ENCODE peak calls at places on chromosome 17, in eight cellular contexts. Y is ovary; D is neural progenitor cell; F is endothelial cell of umbilical vein; T is CD8-positive, alpha-beta memory T cell; B is body of pancreas; I is psoas muscle; L is H9. K is an unnamed sample.

GRCh38 chr17:49616546-49617205 is 41.0 kb downstream of the NXPH3 start:
- DNase-seq in I (peak; percentile 82), L (no peak), Y (peak; percentile 73), F (no peak), B (peak; percentile 55), T (no peak), D (no peak), K (peak; percentile 75)

GRCh38 chr17:78539771-78540170 is 37.4 kb downstream of the DNAH17 start:
- DNase-seq in L (no peak), Y (no peak), B (no peak), T (no peak), D (no peak), I (no peak), F (no peak), K (no peak)

GRCh38 chr17:17126131-17127110 is 79.7 kb downstream of the PLD6 start:
- DNase-seq in B (no peak), Y (no peak), L (no peak), D (no peak), T (no peak), I (peak; percentile 53), F (no peak), K (no peak)

GRCh38 chr17:20291853-20292252 is 175.5 kb downstream of the LGALS9B start:
- DNase-seq in F (no peak), Y (no peak), L (no peak), T (no peak), B (no peak), D (no peak), I (no peak), K (no peak)

GRCh38 chr17:78484300-78485159 is 92.7 kb downstream of the DNAH17 start:
- DNase-seq in D (peak; percentile 69), L (peak; percentile 89), I (no peak), B (no peak), Y (no peak), T (peak; percentile 40), F (peak; percentile 25), K (no peak)

GRCh38 chr17:44084131-44084538 is 13.6 kb downstream of the G6PC3 start:
- DNase-seq in D (peak; percentile 64), Y (no peak), T (no peak), B (no peak), F (no peak), I (no peak), L (peak; percentile 78), K (no peak)

GRCh38 chr17:65395924-65396323 is 165.5 kb downstream of the AXIN2 start:
- DNase-seq in F (no peak), Y (no peak), B (no peak), D (no peak), L (no peak), I (no peak), T (no peak), K (no peak)

GRCh38 chr17:30352247-30352814 is 18.5 kb upstream of the TMIGD1 start:
- DNase-seq in I (no peak), T (no peak), B (no peak), Y (no peak), F (no peak), D (no peak), L (no peak), K (no peak)

GRCh38 chr17:34981538-34982241 is 1.4 kb downstream of the LIG3 start:
- DNase-seq in I (no peak), D (peak; percentile 38), B (no peak), L (no peak), Y (no peak), T (no peak), F (peak; percentile 73), K (no peak)

GRCh38 chr17:30323895-30324319 is 9.9 kb downstream of the TMIGD1 start:
- DNase-seq in F (peak; percentile 40), T (no peak), L (no peak), D (no peak), I (no peak), B (peak; percentile 48), Y (no peak), K (no peak)

GRCh38 chr17:39739020-39739884 is 1.5 kb downstream of the GRB7 start:
- DNase-seq in I (peak; percentile 48), Y (no peak), D (peak; percentile 73), B (peak; percentile 92), F (no peak), T (no peak), L (peak; percentile 90), K (no peak)

GRCh38 chr17:76727745-76728456 is 1.3 kb downstream of the METTL23 start:
- DNase-seq in B (no peak), T (no peak), D (no peak), Y (no peak), I (no peak), F (peak; percentile 25), L (no peak), K (no peak)

GRCh38 chr17:73311428-73311780 is 397 bp downstream of the CDC42EP4 start:
- DNase-seq in F (no peak), B (no peak), D (no peak), I (peak; percentile 73), L (no peak), T (peak; percentile 10), Y (no peak), K (peak; percentile 54)

GRCh38 chr17:78237403-78238012 is 6.1 kb downstream of the TMEM235 start:
- DNase-seq in T (no peak), I (no peak), Y (peak; percentile 84), D (no peak), F (no peak), B (no peak), L (no peak), K (no peak)

GRCh38 chr17:17170346-17170976 is 35.7 kb downstream of the PLD6 start:
- DNase-seq in F (no peak), T (no peak), D (no peak), B (no peak), I (no peak), L (no peak), Y (no peak), K (no peak)

GRCh38 chr17:42363231-42363630 is 25.0 kb downstream of the STAT3 start:
- DNase-seq in I (no peak), Y (no peak), B (no peak), F (no peak), L (no peak), T (no peak), D (no peak), K (no peak)

GRCh38 chr17:42359133-42359532 is 29.1 kb downstream of the STAT3 start:
- DNase-seq in Y (no peak), L (no peak), I (no peak), B (no peak), F (no peak), T (no peak), D (no peak), K (no peak)

GRCh38 chr17:42362245-42362961 is 25.8 kb downstream of the STAT3 start:
- DNase-seq in D (no peak), I (peak; percentile 74), Y (no peak), T (no peak), B (peak; percentile 20), L (no peak), F (no peak), K (peak; percentile 36)

GRCh38 chr17:42363767-42364585 is 24.3 kb downstream of the STAT3 start:
- DNase-seq in B (no peak), L (no peak), D (no peak), T (no peak), Y (no peak), F (peak; percentile 90), I (no peak), K (no peak)

DNA sequence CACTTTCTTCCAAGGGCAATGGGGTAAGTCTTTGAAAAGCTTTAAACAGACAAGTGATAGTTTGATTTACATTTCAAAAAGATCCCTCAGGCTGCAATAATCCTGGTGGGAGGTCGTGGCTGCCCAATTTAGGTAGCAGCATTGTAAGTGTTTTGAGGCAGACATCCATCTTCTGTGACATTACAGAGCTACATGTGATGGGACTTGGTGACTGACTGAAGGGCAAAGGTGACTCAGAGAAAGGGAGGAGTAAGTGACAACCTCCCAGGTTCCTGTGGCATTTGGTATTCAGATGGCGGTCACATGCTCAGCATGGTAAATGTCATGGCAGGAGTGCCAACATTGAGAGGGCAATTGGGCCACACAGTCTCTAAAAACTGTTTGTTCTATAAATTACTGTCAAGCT is 26.5 kb downstream of the STAT3 start:
- DNase-seq in L (no peak), D (no peak), I (no peak), Y (no peak), B (no peak), F (no peak), T (peak; percentile 6), K (no peak)
- H3K4me1 ChIP-seq in L (peaks cover 10% of the 10 kb centered on the region), D (peaks cover 14% of the 10 kb centered on the region), I (peaks cover 66% of the 10 kb centered on the region), Y (peaks cover 15% of the 10 kb centered on the region), B (peaks cover 38% of the 10 kb centered on the region), F (no peaks in the 10 kb centered on the region), T (peaks cover 33% of the 10 kb centered on the region), K (peaks cover 98% of the 10 kb centered on the region)

GRCh38 chr17:41905172-41905571 is 13.6 kb downstream of the ACLY start:
- DNase-seq in L (no peak), F (no peak), I (no peak), Y (no peak), B (no peak), T (no peak), D (no peak), K (no peak)
- H3K27ac ChIP-seq in L (no peak overlapping the region), F (no peak overlapping the region), I (no peak overlapping the region), Y (no peak overlapping the region), B (no peak overlapping the region), T (no peak overlapping the region), D (no peak overlapping the region), K (no peak overlapping the region)

GRCh38 chr17:55728361-55728760 is 5.7 kb upstream of the TMEM100 start:
- DNase-seq in T (no peak), B (no peak), Y (no peak), F (no peak), I (no peak), D (no peak), L (no peak), K (no peak)

GRCh38 chr17:55726440-55726839 is 3.8 kb upstream of the TMEM100 start:
- DNase-seq in B (peak; percentile 38), F (peak; percentile 41), T (no peak), I (peak; percentile 55), D (no peak), L (no peak), Y (peak; percentile 69), K (peak; percentile 52)

GRCh38 chr17:55728833-55729232 is 6.2 kb upstream of the TMEM100 start:
- DNase-seq in Y (no peak), T (no peak), F (no peak), D (no peak), B (no peak), L (no peak), I (no peak), K (no peak)

GRCh38 chr17:55727275-55727674 is 4.6 kb upstream of the TMEM100 start:
- DNase-seq in T (no peak), F (no peak), L (no peak), I (no peak), Y (no peak), D (no peak), B (no peak), K (no peak)

GRCh38 chr17:55727920-55728319 is 5.3 kb upstream of the TMEM100 start:
- DNase-seq in T (no peak), L (no peak), B (no peak), I (no peak), Y (no peak), F (no peak), D (no peak), K (no peak)
- H3K4me1 ChIP-seq in T (no peaks in the 10 kb centered on the region), L (peaks cover 9% of the 10 kb centered on the region), B (no peaks in the 10 kb centered on the region), I (peaks cover 21% of the 10 kb centered on the region), Y (peaks cover 6% of the 10 kb centered on the region), F (peaks cover 8% of the 10 kb centered on the region), D (peaks cover 29% of the 10 kb centered on the region), K (peaks cover 92% of the 10 kb centered on the region)

DNA sequence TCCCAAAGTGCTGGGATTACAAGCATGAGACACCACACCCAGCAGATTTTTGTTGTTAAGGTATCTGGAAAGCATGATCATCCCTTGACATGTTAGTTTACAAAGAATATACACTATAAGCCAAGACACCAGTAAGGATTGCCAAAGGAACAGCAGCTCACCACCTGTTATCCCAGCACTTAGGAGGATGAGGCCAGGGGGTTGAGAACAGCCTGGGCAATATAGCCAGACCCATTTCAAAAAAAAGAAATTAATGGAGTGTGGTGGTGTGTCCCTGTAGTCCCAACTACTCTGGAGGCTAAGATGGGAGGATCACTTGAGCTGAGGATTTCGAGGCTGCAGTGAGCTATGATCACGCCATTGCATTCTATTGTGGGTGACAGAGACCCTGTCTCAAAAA is 5.1 kb downstream of the ANKRD40CL start:
- DNase-seq in D (no peak), B (no peak), T (no peak), Y (no peak), L (no peak), F (no peak), I (no peak), K (no peak)
- H3K27ac ChIP-seq in D (no peak overlapping the region), B (no peak overlapping the region), T (no peak overlapping the region), Y (no peak overlapping the region), L (no peak overlapping the region), F (no peak overlapping the region), I (no peak overlapping the region), K (no peak overlapping the region)

K was measured in left ventricle myocardium inferior.